ENCODE peak calls at places on chromosomes 3 and 15, in nine cellular contexts. L is HepG2; J is CD8-positive, alpha-beta T cell; K is ascending aorta; I is lower lobe of right lung; O is esophagus muscularis mucosa; R is testis; Z is DND-41; B is GM23248. Y is an unnamed sample. For H3K4me1 and H3K36me3, the result is how much of the 10 kb centered on the place peaks cover.

GRCh38 chr3:42013652-42014442 is 51.9 kb upstream of the ULK4 start:
- DNase-seq in K (no peak), R (peak), O (no peak), B (peak), I (peak), J (peak), L (no peak), Z (peak), Y (peak)

GRCh38 chr3:58532794-58533220 is 4.2 kb downstream of the ACOX2 start:
- DNase-seq in Z (peak), R (peak), O (no peak), I (peak), B (peak), K (no peak), J (peak), L (peak), Y (peak)

GRCh38 chr3:195083659-195084058 is 187.3 kb downstream of the XXYLT1 start:
- DNase-seq in Z (no peak), J (no peak), L (no peak), O (no peak), B (no peak), I (peak), R (no peak), K (no peak), Y (no peak)

GRCh38 chr3:117454236-117454635 is 744.7 kb downstream of the TUSC7 start:
- DNase-seq in J (no peak), L (no peak), B (no peak), R (no peak), Z (peak), K (no peak), O (no peak), I (no peak), Y (no peak)

GRCh38 chr3:107520535-107520934 is 2.2 kb upstream of the BBX start:
- DNase-seq in R (no peak), J (no peak), B (no peak), L (no peak), I (no peak), K (no peak), O (no peak), Z (no peak), Y (no peak)

GRCh38 chr15:33618300-33618699 is 307.5 kb downstream of the RYR3 start:
- DNase-seq in J (no peak), O (no peak), R (no peak), K (no peak), I (no peak), L (no peak), Z (no peak), B (no peak), Y (no peak)

GRCh38 chr15:90878660-90879059 is 5.6 kb upstream of the FES start:
- DNase-seq in K (no peak), L (no peak), O (no peak), Z (no peak), I (no peak), B (no peak), R (no peak), J (no peak), Y (peak)

GRCh38 chr3:129224984-129225393 is 24.4 kb upstream of the COPG1 start:
- DNase-seq in R (peak), L (peak), Z (no peak), B (peak), O (no peak), K (peak), I (peak), J (no peak), Y (peak)

GRCh38 chr15:72220678-72221077 is 10.3 kb downstream of the PKM start:
- DNase-seq in B (no peak), R (no peak), O (no peak), K (no peak), L (no peak), J (no peak), I (no peak), Z (no peak), Y (no peak)

GRCh38 chr3:42557849-42558248 is 23.9 kb downstream of the SEC22C start:
- DNase-seq in B (no peak), O (no peak), L (peak), J (peak), Z (no peak), R (no peak), K (no peak), I (no peak), Y (no peak)

GRCh38 chr15:89197503-89197971 is 23.8 kb downstream of the RLBP1 start:
- DNase-seq in I (peak), L (peak), R (peak), O (no peak), J (no peak), Z (no peak), K (no peak), B (no peak), Y (no peak)

GRCh38 chr3:170494766-170495165 is 76.1 kb downstream of the CLDN11 start:
- DNase-seq in J (no peak), Z (no peak), I (no peak), K (no peak), R (no peak), O (no peak), B (peak), L (no peak), Y (no peak)

GRCh38 chr3:80338366-80338765 is 570.6 kb upstream of the ROBO1 start:
- DNase-seq in I (no peak), J (no peak), L (no peak), Z (no peak), K (no peak), B (peak), R (no peak), O (no peak), Y (no peak)

GRCh38 chr3:36063992-36064391 is 316.3 kb upstream of the STAC start:
- DNase-seq in Z (no peak), J (no peak), L (no peak), B (peak), O (no peak), I (no peak), K (no peak), R (no peak), Y (no peak)

GRCh38 chr3:160460033-160460432 is 10.4 kb upstream of the TRIM59 start:
- DNase-seq in K (no peak), J (no peak), Z (no peak), L (no peak), B (no peak), R (no peak), O (no peak), I (no peak), Y (no peak)

DNA sequence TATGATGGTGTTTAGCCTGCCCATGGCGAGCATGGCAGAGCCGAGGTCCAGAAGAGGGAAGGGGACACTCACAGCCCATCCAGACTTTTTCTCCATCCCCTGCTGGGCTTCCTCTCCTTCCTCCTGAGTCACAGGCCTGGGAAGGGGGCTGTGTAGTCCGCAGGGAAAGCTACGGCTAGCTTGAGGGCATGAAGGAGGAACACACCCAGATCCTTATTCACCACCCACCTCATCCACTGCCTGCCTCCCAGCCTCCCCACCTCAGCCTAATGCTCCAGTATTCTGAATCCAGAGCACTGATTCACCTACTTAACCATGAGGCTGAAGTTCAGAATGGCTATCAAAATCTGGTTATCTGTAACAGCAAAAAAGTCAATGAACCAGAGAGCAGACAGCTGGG is 97.8 kb downstream of the OXNAD1 start:
- DNase-seq in Z (no peak), I (no peak), K (no peak), J (no peak), O (no peak), B (peak), R (no peak), L (no peak), Y (no peak)
- H3K4me1 ChIP-seq in Z (under half), I (under half), K (under half), J (under half), O (under half), B (under half), R (under half), L (under half), Y (under half)

DNA sequence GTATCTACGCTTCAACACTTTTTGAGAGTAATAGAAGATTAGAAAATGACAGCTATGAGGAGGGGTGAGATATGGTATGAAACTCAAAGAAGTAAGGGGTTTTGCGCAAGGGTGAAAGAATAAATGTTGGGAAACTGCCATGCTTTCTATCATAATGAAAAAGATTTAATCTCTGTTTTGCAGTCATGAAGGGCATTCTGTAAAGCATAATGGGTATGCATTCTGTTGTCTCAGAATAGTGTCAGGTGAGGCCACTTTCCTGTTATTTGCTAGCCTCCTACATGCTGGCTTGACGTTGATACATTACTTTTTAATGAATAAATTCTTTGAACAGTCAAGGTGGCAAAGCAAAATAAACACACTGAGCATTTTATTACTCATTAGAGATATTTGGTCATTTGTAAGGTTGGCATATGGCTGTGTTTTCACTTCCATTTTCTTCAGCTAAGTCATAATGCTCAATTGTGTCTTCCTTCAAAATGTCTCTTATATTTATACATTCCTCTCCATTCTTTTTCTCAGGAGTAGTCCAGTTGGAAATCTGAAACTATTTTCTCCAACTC is 290.9 kb downstream of the GBE1 start:
- DNase-seq in B (no peak), R (no peak), J (no peak), K (no peak), I (no peak), Z (no peak), O (no peak), L (no peak), Y (no peak)
- H3K36me3 ChIP-seq in B (under half), R (under half), J (under half), K (under half), I (under half), Z (under half), O (under half), L (under half), Y (under half)

GRCh38 chr3:11717301-11717700 is 73.6 kb upstream of the VGLL4 start:
- DNase-seq in O (no peak), R (no peak), K (no peak), L (no peak), I (no peak), B (peak), J (no peak), Z (no peak), Y (no peak)
- H3K4me3 ChIP-seq in O (peak), R (no peak), K (peak), L (peak), I (peak), B (peak), J (no peak), Z (no peak), Y (no peak)

GRCh38 chr3:30662836-30663235 is 56.4 kb downstream of the TGFBR2 start:
- DNase-seq in Z (no peak), I (no peak), L (no peak), B (peak), J (no peak), R (no peak), K (no peak), O (no peak), Y (no peak)
- H3K4me1 ChIP-seq in Z (half or more), I (half or more), L (under half), B (half or more), J (half or more), R (under half), K (half or more), O (half or more), Y (under half)

DNA sequence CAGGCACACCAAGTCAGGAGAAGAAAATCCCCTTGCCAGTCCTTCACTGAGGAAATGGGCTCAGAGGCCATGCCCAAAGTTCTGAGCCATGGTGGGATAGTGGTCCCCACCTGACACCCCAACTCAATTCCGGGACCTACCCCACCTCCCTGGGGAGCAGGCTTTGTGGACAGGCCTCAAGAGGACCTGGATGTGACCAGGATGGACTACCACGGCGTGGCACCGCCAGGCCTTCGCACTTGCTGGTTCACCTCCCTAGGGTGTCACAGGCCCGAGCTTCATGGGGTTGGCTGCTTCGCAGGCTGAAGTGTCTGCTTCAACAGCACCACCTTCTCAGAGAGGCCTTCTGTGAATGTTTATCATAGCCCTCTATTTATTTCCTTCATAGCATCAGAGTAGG is 31.7 kb downstream of the POC1A start:
- DNase-seq in R (no peak), L (no peak), J (no peak), Z (no peak), K (no peak), O (no peak), I (peak), B (no peak), Y (no peak)
- H3K36me3 ChIP-seq in R (under half), L (under half), J (under half), Z (half or more), K (under half), O (under half), I (under half), B (under half), Y (under half)

GRCh38 chr3:155326249-155326648 is 32.8 kb upstream of the STRIT1 start:
- DNase-seq in R (no peak), J (no peak), L (no peak), O (no peak), B (no peak), Z (no peak), I (no peak), K (no peak), Y (no peak)

GRCh38 chr3:155327430-155327829 is 33.9 kb upstream of the STRIT1 start:
- DNase-seq in L (no peak), O (no peak), Z (no peak), I (no peak), B (no peak), R (no peak), J (no peak), K (no peak), Y (no peak)

GRCh38 chr3:155326901-155327300 is 33.4 kb upstream of the STRIT1 start:
- DNase-seq in K (no peak), I (no peak), L (no peak), R (no peak), J (no peak), Z (no peak), B (peak), O (no peak), Y (no peak)

GRCh38 chr3:155323063-155323666 is 29.7 kb upstream of the STRIT1 start:
- DNase-seq in Z (peak), I (no peak), L (peak), K (no peak), R (peak), B (peak), J (no peak), O (no peak), Y (no peak)

DNA sequence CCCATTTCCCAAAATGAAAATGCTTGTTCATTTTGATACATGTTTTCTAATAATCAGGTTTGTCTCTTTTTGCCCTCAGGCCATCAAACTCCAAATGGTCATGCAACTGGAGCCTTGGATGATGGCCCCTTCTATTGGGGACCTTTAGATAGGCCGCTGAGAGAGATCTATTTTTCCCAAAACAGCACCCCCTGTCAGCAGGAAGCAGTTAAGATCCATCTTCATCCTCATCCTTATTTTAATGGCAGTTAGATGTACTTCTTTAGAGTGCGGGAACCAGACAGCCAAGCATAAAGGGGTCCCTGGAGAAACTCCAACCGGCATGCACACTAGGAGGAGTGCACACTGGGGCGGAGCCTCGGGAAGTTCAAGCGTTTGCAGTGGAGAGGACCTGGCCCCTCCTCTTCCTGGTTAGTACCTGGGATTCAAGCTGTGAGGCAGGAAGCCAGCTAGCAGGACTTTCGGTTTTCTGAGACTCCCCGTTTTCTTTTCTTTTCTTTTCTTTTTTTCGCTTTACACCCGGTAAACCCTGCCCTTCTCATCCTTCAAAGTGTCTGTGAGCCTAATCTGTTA is 31.9 kb upstream of the STRIT1 start:
- DNase-seq in J (no peak), O (no peak), Z (no peak), K (no peak), I (peak), L (peak), B (no peak), R (no peak), Y (no peak)
- H3K4me3 ChIP-seq in J (no peak), O (no peak), Z (no peak), K (no peak), I (no peak), L (peak), B (no peak), R (peak), Y (no peak)

GRCh38 chr3:16056210-16056607 is 118.3 kb upstream of the GALNT15 start:
- DNase-seq in K (no peak), I (no peak), R (peak), Z (no peak), O (no peak), J (no peak), L (no peak), B (peak), Y (no peak)
- H3K4me1 ChIP-seq in K (half or more), I (under half), R (under half), Z (under half), O (half or more), J (under half), L (half or more), B (half or more), Y (under half)

GRCh38 chr3:37149246-37149645 is 25.1 kb downstream of the LRRFIP2 start:
- DNase-seq in J (no peak), R (no peak), K (no peak), B (no peak), I (peak), O (no peak), L (no peak), Z (no peak), Y (no peak)
- H3K36me3 ChIP-seq in J (under half), R (under half), K (under half), B (under half), I (under half), O (under half), L (under half), Z (under half), Y (under half)

DNA sequence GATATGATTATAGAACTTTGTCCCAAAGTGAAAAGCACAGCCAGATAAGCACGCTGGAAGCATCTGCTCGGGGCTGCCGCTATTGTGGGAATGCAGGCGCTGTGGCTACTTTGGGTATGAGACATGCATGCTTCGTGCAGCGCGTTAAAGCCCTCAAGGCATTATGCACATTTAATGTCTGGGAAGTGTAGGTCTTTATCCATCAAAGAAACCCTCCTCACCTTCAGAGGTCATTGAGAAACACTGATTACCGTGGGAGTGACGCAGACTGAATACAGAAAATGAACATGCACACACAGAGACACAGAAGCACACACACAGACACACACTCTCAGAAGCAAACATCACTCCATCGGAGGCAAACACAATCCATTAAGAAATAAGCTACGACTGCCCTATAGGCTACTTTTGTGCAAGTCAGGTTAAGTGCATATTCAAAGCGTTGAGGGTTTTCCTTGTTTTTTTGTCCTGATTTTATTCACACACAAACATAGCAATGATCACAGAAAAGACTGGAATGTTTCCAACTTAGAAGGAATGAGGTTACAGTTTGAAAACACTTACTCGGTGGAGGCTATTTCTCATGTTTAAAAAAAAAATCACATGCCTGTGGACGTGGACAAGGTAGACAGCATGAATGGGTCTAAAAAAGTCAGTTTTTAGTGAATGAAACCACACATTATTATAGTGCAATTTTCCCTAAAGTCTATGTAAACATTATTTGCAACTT is 68.5 kb downstream of the PLCH1 start:
- DNase-seq in R (peak), Z (no peak), K (no peak), B (peak), L (no peak), O (no peak), J (no peak), I (no peak), Y (peak)
- H3K4me3 ChIP-seq in R (no peak), Z (no peak), K (no peak), B (peak), L (peak), O (peak), J (no peak), I (peak), Y (no peak)

DNA sequence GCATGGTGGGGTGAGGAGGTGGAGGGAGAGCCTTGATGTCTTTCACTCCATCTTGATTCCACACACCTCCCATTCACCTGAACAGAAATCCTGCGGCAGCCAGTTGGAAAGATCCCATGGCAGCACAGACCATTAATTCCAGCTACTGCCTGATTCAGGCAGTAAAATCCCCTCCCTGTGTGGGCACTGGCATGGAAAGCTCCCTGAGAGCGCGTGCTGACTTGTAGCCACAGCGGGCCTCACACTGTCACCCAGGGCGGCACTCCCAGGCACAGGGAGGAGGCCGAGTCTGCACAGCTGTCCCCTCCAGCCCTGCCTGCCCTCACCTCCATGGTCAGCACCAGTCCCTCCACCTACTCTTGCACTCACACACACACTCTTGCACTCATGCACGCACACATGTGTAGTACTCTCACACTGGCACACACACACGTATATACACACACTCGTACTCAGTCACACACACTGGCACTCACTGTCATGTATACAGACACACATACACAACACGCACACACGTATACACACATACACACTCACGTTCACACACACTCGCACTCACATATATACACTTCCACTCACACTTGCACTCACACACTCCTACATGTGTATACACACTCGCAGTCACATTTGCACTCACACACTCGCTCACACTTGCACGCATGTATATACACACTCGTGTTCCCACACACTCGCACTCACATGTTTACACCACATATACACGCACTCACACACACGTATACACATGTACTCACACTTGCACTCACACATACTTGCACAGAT is 1.7 kb downstream of the PLA2G4F start:
- DNase-seq in J (no peak), K (no peak), O (no peak), L (no peak), I (no peak), R (no peak), Z (no peak), B (no peak), Y (no peak)
- H3K4me1 ChIP-seq in J (under half), K (under half), O (under half), L (under half), I (under half), R (under half), Z (under half), B (under half), Y (under half)

Y was measured in pancreas.